ENCODE peak calls at places on chromosomes 2 and 18, in six cellular contexts. V, P, Q, L, X and D are unnamed samples.

GRCh38 chr2:72896446-72896845 is 9.2 kb downstream of the SPR start:
- DNase-seq in V (no peak), P (no peak), Q (no peak), L (peak; percentile 44), X (no peak), D (no peak)

GRCh38 chr2:127084611-127085031 is 22.3 kb downstream of the BIN1 start:
- DNase-seq in V (no peak), P (no peak), Q (no peak), L (peak; percentile 73), X (no peak), D (no peak)

GRCh38 chr2:33275689-33276444 is 200.6 kb upstream of the RASGRP3 start:
- DNase-seq in V (peak; percentile 51), P (peak; percentile 23), Q (no peak), L (peak; percentile 81), X (no peak), D (no peak)

GRCh38 chr2:98914713-98915580 is 21.1 kb downstream of the CRACDL start:
- DNase-seq in V (no peak), P (no peak), Q (no peak), L (no peak), X (no peak), D (no peak)

GRCh38 chr2:23838970-23839369 is 88.0 kb downstream of the ATAD2B start:
- DNase-seq in V (no peak), P (no peak), Q (no peak), L (no peak), X (no peak), D (no peak)

GRCh38 chr2:101540518-101540917 is 65.6 kb upstream of the RFX8 start:
- DNase-seq in V (no peak), P (no peak), Q (no peak), L (peak; percentile 88), X (no peak), D (no peak)

GRCh38 chr2:211620986-211621385 is 917.6 kb downstream of the ERBB4 start:
- DNase-seq in V (no peak), P (no peak), Q (no peak), L (no peak), X (no peak), D (no peak)

GRCh38 chr18:76657911-76658475 is 163.0 kb upstream of the ZNF516 start:
- DNase-seq in V (peak; percentile 17), P (no peak), Q (no peak), L (no peak), X (no peak), D (no peak)

GRCh38 chr2:203811491-203812221 is 55.9 kb upstream of the CTLA4 start:
- DNase-seq in V (peak; percentile 48), P (peak; percentile 27), Q (peak; percentile 64), L (peak; percentile 84), X (peak; percentile 35), D (peak; percentile 48)

GRCh38 chr2:224472827-224473226 is 70.9 kb upstream of the FAM124B start:
- DNase-seq in V (no peak), P (no peak), Q (no peak), L (no peak), X (no peak), D (no peak)

GRCh38 chr2:29601872-29602271 is 319.5 kb downstream of the ALK start:
- DNase-seq in V (no peak), P (no peak), Q (no peak), L (no peak), X (no peak), D (no peak)

GRCh38 chr2:63661076-63661475 is 72.3 kb downstream of the MDH1 start:
- DNase-seq in V (no peak), P (no peak), Q (no peak), L (peak; percentile 82), X (peak; percentile 66), D (no peak)

GRCh38 chr2:126999342-126999741 is 100.7 kb downstream of the TEX51 start:
- DNase-seq in V (no peak), P (no peak), Q (no peak), L (no peak), X (no peak), D (no peak)

GRCh38 chr2:43038720-43039099 is 187.7 kb downstream of the ZFP36L2 start:
- DNase-seq in V (no peak), P (no peak), Q (no peak), L (no peak), X (no peak), D (no peak)

GRCh38 chr18:23208600-23208999 is 73.3 kb downstream of the CABLES1 start:
- DNase-seq in V (no peak), P (no peak), Q (no peak), L (no peak), X (no peak), D (no peak)
- H3K27ac ChIP-seq in V (no peak overlapping the region), P (no peak overlapping the region), Q (no peak overlapping the region), L (no peak overlapping the region), X (no peak overlapping the region), D (peak overlapping the region; percentile 22)

GRCh38 chr2:86821842-86822241 is 31.1 kb upstream of the CD8A start:
- DNase-seq in V (no peak), P (no peak), Q (no peak), L (no peak), X (no peak), D (no peak)
- H3K27ac ChIP-seq in V (no peak overlapping the region), P (no peak overlapping the region), Q (no peak overlapping the region), L (no peak overlapping the region), X (no peak overlapping the region), D (no peak overlapping the region)

GRCh38 chr2:241842067-241842415 is 16.7 kb downstream of the PDCD1 start:
- DNase-seq in V (no peak), P (no peak), Q (no peak), L (no peak), X (no peak), D (no peak)

GRCh38 chr2:241844066-241844728 is 14.5 kb downstream of the PDCD1 start:
- DNase-seq in V (peak; percentile 62), P (peak; percentile 71), Q (peak; percentile 63), L (peak; percentile 57), X (peak; percentile 57), D (no peak)

GRCh38 chr2:241844831-241845578 is 13.7 kb downstream of the PDCD1 start:
- DNase-seq in V (peak; percentile 16), P (no peak), Q (no peak), L (no peak), X (no peak), D (no peak)

GRCh38 chr2:241842620-241843211 is 16.0 kb downstream of the PDCD1 start:
- DNase-seq in V (no peak), P (peak; percentile 42), Q (no peak), L (no peak), X (no peak), D (no peak)

GRCh38 chr2:241843321-241844065 is 15.2 kb downstream of the PDCD1 start:
- DNase-seq in V (no peak), P (no peak), Q (no peak), L (no peak), X (no peak), D (no peak)
- H3K27ac ChIP-seq in V (peak overlapping the region; percentile 28), P (no peak overlapping the region), Q (no peak overlapping the region), L (no peak overlapping the region), X (no peak overlapping the region), D (no peak overlapping the region)

DNA sequence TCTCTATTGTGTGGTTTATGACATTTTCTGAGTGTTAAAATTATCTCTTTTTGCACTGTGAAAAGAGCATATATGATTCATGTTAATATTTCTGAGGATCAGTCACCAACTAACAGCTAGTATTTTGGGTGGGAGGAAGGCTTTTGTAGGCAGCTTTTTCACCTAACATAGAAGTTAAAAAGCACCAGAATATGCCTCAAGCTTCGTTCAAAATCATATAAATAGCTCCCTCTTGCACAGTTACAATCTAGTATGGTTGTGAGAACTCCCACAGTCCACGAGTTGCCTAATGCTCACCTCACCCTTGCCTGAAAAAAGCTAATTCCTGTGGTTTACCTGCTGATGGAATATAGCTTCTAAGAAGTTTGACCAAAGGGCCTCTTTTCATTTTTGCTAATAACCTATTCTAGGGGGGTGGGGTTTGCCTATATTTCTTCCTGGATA is 167.2 kb upstream of the FOSL2 start:
- DNase-seq in V (no peak), P (no peak), Q (no peak), L (peak; percentile 17), X (no peak), D (no peak)
- H3K27ac ChIP-seq in V (peak overlapping the region; percentile 87), P (no peak overlapping the region), Q (no peak overlapping the region), L (no peak overlapping the region), X (no peak overlapping the region), D (no peak overlapping the region)

DNA sequence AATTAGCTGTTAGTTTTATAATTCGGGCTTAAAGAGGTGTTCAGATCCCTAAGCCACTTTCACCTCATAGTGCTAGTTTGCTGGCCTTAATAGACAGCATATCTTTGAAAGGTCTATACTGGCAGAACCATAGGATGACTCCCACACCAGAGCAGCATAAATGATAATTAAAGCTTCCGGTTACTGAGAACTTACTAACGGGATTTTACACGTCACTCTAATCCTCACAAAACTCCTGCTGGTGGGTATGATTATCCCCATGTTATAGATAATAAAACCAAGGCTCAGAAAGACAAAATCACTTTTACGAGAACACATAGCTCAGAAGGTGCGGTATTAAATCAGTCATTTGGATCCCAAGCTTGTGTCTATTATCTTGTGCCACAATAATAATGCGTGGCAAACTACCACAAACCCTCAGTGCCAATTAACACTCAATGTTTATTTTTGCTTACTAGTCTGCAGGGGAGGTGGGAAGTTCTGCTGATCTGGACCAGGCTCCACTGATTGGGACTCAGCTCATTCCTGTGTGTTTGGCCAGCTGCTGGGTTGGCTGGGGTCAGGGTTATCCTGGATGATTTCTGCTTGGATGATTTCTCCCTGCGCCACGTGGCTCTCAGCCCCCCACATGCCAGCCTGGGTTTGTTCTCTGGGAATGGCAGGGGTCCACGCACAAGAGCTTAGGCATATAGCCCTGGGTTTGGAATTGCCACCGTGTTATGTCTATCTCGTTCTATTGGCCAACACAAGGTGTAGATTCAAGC is 62.3 kb downstream of the TRIB2 start:
- DNase-seq in V (no peak), P (no peak), Q (no peak), L (no peak), X (peak; percentile 49), D (no peak)
- H3K27ac ChIP-seq in V (no peak overlapping the region), P (no peak overlapping the region), Q (no peak overlapping the region), L (no peak overlapping the region), X (no peak overlapping the region), D (no peak overlapping the region)

DNA sequence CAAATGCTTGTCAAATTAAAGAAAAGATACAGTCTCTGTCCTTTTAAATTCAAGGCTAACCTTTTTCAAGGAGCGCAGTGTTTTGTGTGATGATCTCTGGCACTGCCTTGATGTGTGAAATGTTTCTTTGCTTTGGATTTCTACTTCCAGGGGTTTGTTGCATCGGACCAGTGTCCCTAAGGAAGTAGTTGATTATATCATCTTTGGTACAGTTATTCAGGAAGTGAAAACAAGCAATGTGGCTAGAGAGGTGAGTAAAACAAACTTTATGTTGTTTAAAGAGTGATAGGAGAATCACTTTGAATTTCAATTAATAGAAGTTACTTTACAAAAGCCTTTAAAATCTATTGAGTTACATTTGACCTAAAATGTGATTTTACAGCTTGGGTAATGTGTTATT is 28.8 kb downstream of the HADHB start:
- DNase-seq in V (no peak), P (no peak), Q (no peak), L (peak; percentile 50), X (no peak), D (no peak)
- H3K27ac ChIP-seq in V (peak overlapping the region; percentile 15), P (no peak overlapping the region), Q (peak overlapping the region; percentile 92), L (no peak overlapping the region), X (no peak overlapping the region), D (no peak overlapping the region)

GRCh38 chr2:209391776-209392401 is 32.0 kb upstream of the MAP2 start:
- DNase-seq in V (no peak), P (no peak), Q (no peak), L (peak; percentile 46), X (no peak), D (no peak)
- H3K27ac ChIP-seq in V (no peak overlapping the region), P (no peak overlapping the region), Q (no peak overlapping the region), L (no peak overlapping the region), X (no peak overlapping the region), D (no peak overlapping the region)